ENCODE peak calls at places on chromosomes 6 and 20, in eight cellular contexts. One of them, this sample, is unnamed.
A peak's percentile ranks its signal among the peaks of the same experiment; 100 is the strongest.

GRCh38 chr6:44651604-44652003 is 264.1 kb downstream of the CDC5L start:
- DNase-seq in GM23248: no peak
- DNase-seq in PC-3: no peak
- DNase-seq in GM23338: peak; percentile 81
- DNase-seq in hepatocyte: no peak
- DNase-seq in HCT116: no peak
- DNase-seq in SK-N-SH: no peak
- DNase-seq in OCI-LY7: no peak
- DNase-seq in this sample: no peak

GRCh38 chr6:15508363-15509330 is 154.2 kb downstream of the DTNBP1 start:
- DNase-seq in GM23248: no peak
- DNase-seq in PC-3: no peak
- DNase-seq in GM23338: peak; percentile 58
- DNase-seq in hepatocyte: no peak
- DNase-seq in HCT116: no peak
- DNase-seq in SK-N-SH: no peak
- DNase-seq in OCI-LY7: no peak
- DNase-seq in this sample: no peak

GRCh38 chr6:2751871-2752270 is 1.1 kb upstream of the MYLK4 start:
- DNase-seq in GM23248: no peak
- DNase-seq in PC-3: no peak
- DNase-seq in GM23338: no peak
- DNase-seq in hepatocyte: no peak
- DNase-seq in HCT116: no peak
- DNase-seq in SK-N-SH: peak; percentile 44
- DNase-seq in OCI-LY7: no peak
- DNase-seq in this sample: no peak

GRCh38 chr6:28218312-28219248 is 6.5 kb upstream of the ZSCAN9 start:
- DNase-seq in GM23248: peak; percentile 66
- DNase-seq in PC-3: peak; percentile 60
- DNase-seq in GM23338: peak; percentile 69
- DNase-seq in hepatocyte: peak; percentile 77
- DNase-seq in HCT116: no peak
- DNase-seq in SK-N-SH: peak; percentile 93
- DNase-seq in OCI-LY7: no peak
- DNase-seq in this sample: peak; percentile 49

GRCh38 chr6:168060521-168060931 is 18.5 kb downstream of the FRMD1 start:
- DNase-seq in GM23248: peak; percentile 67
- DNase-seq in PC-3: peak; percentile 28
- DNase-seq in GM23338: peak; percentile 64
- DNase-seq in hepatocyte: peak; percentile 80
- DNase-seq in HCT116: no peak
- DNase-seq in SK-N-SH: peak; percentile 87
- DNase-seq in OCI-LY7: no peak
- DNase-seq in this sample: no peak

GRCh38 chr6:101730954-101731353 is 337.4 kb downstream of the GRIK2 start:
- DNase-seq in GM23248: peak; percentile 23
- DNase-seq in PC-3: no peak
- DNase-seq in GM23338: no peak
- DNase-seq in hepatocyte: no peak
- DNase-seq in HCT116: no peak
- DNase-seq in SK-N-SH: no peak
- DNase-seq in OCI-LY7: no peak
- DNase-seq in this sample: no peak

GRCh38 chr20:57695012-57695411 is 14.8 kb downstream of the PMEPA1 start:
- DNase-seq in GM23248: no peak
- DNase-seq in PC-3: peak; percentile 99
- DNase-seq in GM23338: no peak
- DNase-seq in hepatocyte: no peak
- DNase-seq in HCT116: peak; percentile 48
- DNase-seq in SK-N-SH: no peak
- DNase-seq in OCI-LY7: no peak
- DNase-seq in this sample: no peak

GRCh38 chr6:159307246-159307790 is 138.1 kb downstream of the FNDC1 start:
- DNase-seq in GM23248: peak; percentile 60
- DNase-seq in PC-3: no peak
- DNase-seq in GM23338: no peak
- DNase-seq in hepatocyte: no peak
- DNase-seq in HCT116: no peak
- DNase-seq in SK-N-SH: no peak
- DNase-seq in OCI-LY7: no peak
- DNase-seq in this sample: no peak

GRCh38 chr20:56358600-56359211 is at the start of gene FAM210B:
- DNase-seq in GM23248: peak; percentile 97
- DNase-seq in PC-3: peak; percentile 99
- DNase-seq in GM23338: peak; percentile 91
- DNase-seq in hepatocyte: peak; percentile 96
- DNase-seq in HCT116: peak; percentile 73
- DNase-seq in SK-N-SH: peak; percentile 99
- DNase-seq in OCI-LY7: peak; percentile 82
- DNase-seq in this sample: peak; percentile 91

GRCh38 chr6:125904871-125905270 is 51.7 kb upstream of the HINT3 start:
- DNase-seq in GM23248: peak; percentile 88
- DNase-seq in PC-3: peak; percentile 93
- DNase-seq in GM23338: no peak
- DNase-seq in hepatocyte: no peak
- DNase-seq in HCT116: no peak
- DNase-seq in SK-N-SH: no peak
- DNase-seq in OCI-LY7: no peak
- DNase-seq in this sample: no peak

GRCh38 chr6:74597266-74597665 is 608.6 kb downstream of the COL12A1 start:
- DNase-seq in GM23248: peak; percentile 59
- DNase-seq in PC-3: peak; percentile 13
- DNase-seq in GM23338: no peak
- DNase-seq in hepatocyte: no peak
- DNase-seq in HCT116: no peak
- DNase-seq in SK-N-SH: no peak
- DNase-seq in OCI-LY7: no peak
- DNase-seq in this sample: no peak

GRCh38 chr6:130697661-130698535 is 129.3 kb upstream of the SMLR1 start:
- DNase-seq in GM23248: peak; percentile 81
- DNase-seq in PC-3: peak; percentile 62
- DNase-seq in GM23338: peak; percentile 79
- DNase-seq in hepatocyte: peak; percentile 69
- DNase-seq in HCT116: peak; percentile 49
- DNase-seq in SK-N-SH: peak; percentile 10
- DNase-seq in OCI-LY7: peak; percentile 31
- DNase-seq in this sample: peak; percentile 63

GRCh38 chr6:150891886-150892485 is 26.5 kb downstream of the MTHFD1L start:
- DNase-seq in GM23248: peak; percentile 82
- DNase-seq in PC-3: peak; percentile 79
- DNase-seq in GM23338: peak; percentile 81
- DNase-seq in hepatocyte: peak; percentile 75
- DNase-seq in HCT116: peak; percentile 64
- DNase-seq in SK-N-SH: peak; percentile 53
- DNase-seq in OCI-LY7: peak; percentile 68
- DNase-seq in this sample: peak; percentile 48

GRCh38 chr6:30643656-30644055 is 3.3 kb upstream of the C6orf136 start:
- DNase-seq in GM23248: peak; percentile 3
- DNase-seq in PC-3: no peak
- DNase-seq in GM23338: no peak
- DNase-seq in hepatocyte: no peak
- DNase-seq in HCT116: no peak
- DNase-seq in SK-N-SH: no peak
- DNase-seq in OCI-LY7: no peak
- DNase-seq in this sample: no peak

GRCh38 chr20:40821438-40821837 is 132.4 kb upstream of the MAFB start:
- DNase-seq in GM23248: no peak
- DNase-seq in PC-3: no peak
- DNase-seq in GM23338: no peak
- DNase-seq in hepatocyte: no peak
- DNase-seq in HCT116: no peak
- DNase-seq in SK-N-SH: no peak
- DNase-seq in OCI-LY7: no peak
- DNase-seq in this sample: no peak

GRCh38 chr6:163485388-163485851 is 70.9 kb downstream of the QKI start:
- DNase-seq in GM23248: no peak
- DNase-seq in PC-3: no peak
- DNase-seq in GM23338: no peak
- DNase-seq in hepatocyte: no peak
- DNase-seq in HCT116: no peak
- DNase-seq in SK-N-SH: no peak
- DNase-seq in OCI-LY7: no peak
- DNase-seq in this sample: no peak

GRCh38 chr6:46015119-46015968 is at the start of gene CLIC5:
- DNase-seq in GM23248: no peak
- DNase-seq in PC-3: no peak
- DNase-seq in GM23338: peak; percentile 50
- DNase-seq in hepatocyte: peak; percentile 57
- DNase-seq in HCT116: no peak
- DNase-seq in SK-N-SH: peak; percentile 34
- DNase-seq in OCI-LY7: no peak
- DNase-seq in this sample: peak; percentile 35

GRCh38 chr20:8223096-8223870 is 91.2 kb downstream of the PLCB1 start:
- DNase-seq in GM23248: peak; percentile 75
- DNase-seq in PC-3: peak; percentile 50
- DNase-seq in GM23338: no peak
- DNase-seq in hepatocyte: no peak
- DNase-seq in HCT116: no peak
- DNase-seq in SK-N-SH: no peak
- DNase-seq in OCI-LY7: no peak
- DNase-seq in this sample: no peak

GRCh38 chr6:122007366-122007765 is 392.1 kb upstream of the HSF2 start:
- DNase-seq in GM23248: peak; percentile 8
- DNase-seq in PC-3: no peak
- DNase-seq in GM23338: peak; percentile 32
- DNase-seq in hepatocyte: peak; percentile 26
- DNase-seq in HCT116: no peak
- DNase-seq in SK-N-SH: peak; percentile 3
- DNase-seq in OCI-LY7: no peak
- DNase-seq in this sample: no peak

GRCh38 chr6:129507059-129507807 is 202.7 kb downstream of the ARHGAP18 start:
- DNase-seq in GM23248: no peak
- DNase-seq in PC-3: no peak
- DNase-seq in GM23338: no peak
- DNase-seq in hepatocyte: no peak
- DNase-seq in HCT116: no peak
- DNase-seq in SK-N-SH: no peak
- DNase-seq in OCI-LY7: no peak
- DNase-seq in this sample: no peak

GRCh38 chr20:24781061-24781980 is 167.7 kb upstream of the CST7 start:
- DNase-seq in GM23248: peak; percentile 77
- DNase-seq in PC-3: peak; percentile 68
- DNase-seq in GM23338: peak; percentile 44
- DNase-seq in hepatocyte: peak; percentile 66
- DNase-seq in HCT116: no peak
- DNase-seq in SK-N-SH: peak; percentile 71
- DNase-seq in OCI-LY7: peak; percentile 45
- DNase-seq in this sample: peak; percentile 66
- H3K27ac ChIP-seq in GM23248: no peak overlapping the region
- H3K27ac ChIP-seq in PC-3: no peak overlapping the region
- H3K27ac ChIP-seq in GM23338: no peak overlapping the region
- H3K27ac ChIP-seq in hepatocyte: no peak overlapping the region
- H3K27ac ChIP-seq in HCT116: no peak overlapping the region
- H3K27ac ChIP-seq in SK-N-SH: no peak overlapping the region
- H3K27ac ChIP-seq in OCI-LY7: no peak overlapping the region
- H3K27ac ChIP-seq in this sample: peak overlapping the region; percentile 2

DNA sequence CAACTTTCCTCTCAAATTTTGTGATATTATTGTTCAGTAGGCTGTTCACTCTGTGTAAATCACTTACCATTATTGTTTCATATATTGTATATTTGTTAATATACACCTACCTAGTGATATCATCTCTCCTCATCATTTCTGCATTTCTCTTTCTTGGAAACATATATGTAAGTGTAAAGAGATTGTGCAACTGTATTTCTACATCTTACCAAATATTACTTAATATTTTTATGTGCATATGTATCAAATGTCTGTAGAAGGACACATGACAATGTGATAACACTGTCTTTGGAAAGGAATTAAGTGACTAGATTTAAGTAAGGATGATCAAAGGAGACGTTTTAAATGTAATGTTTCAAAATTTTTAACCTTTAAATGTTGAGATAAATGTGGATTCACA is 30.2 kb downstream of the ZNF322 start:
- DNase-seq in GM23248: no peak
- DNase-seq in PC-3: no peak
- DNase-seq in GM23338: no peak
- DNase-seq in hepatocyte: no peak
- DNase-seq in HCT116: no peak
- DNase-seq in SK-N-SH: no peak
- DNase-seq in OCI-LY7: no peak
- DNase-seq in this sample: no peak
- H3K9me2 ChIP-seq in GM23248: no peaks in the 10 kb centered on the region
- H3K9me2 ChIP-seq in PC-3: no peaks in the 10 kb centered on the region
- H3K9me2 ChIP-seq in GM23338: no peaks in the 10 kb centered on the region
- H3K9me2 ChIP-seq in hepatocyte: no peaks in the 10 kb centered on the region
- H3K9me2 ChIP-seq in HCT116: no peaks in the 10 kb centered on the region
- H3K9me2 ChIP-seq in SK-N-SH: no peaks in the 10 kb centered on the region
- H3K9me2 ChIP-seq in OCI-LY7: no peaks in the 10 kb centered on the region
- H3K9me2 ChIP-seq in this sample: no peaks in the 10 kb centered on the region

GRCh38 chr6:161233986-161234620 is 39.8 kb downstream of the AGPAT4 start:
- DNase-seq in GM23248: peak; percentile 93
- DNase-seq in PC-3: peak; percentile 75
- DNase-seq in GM23338: no peak
- DNase-seq in hepatocyte: peak; percentile 76
- DNase-seq in HCT116: peak; percentile 13
- DNase-seq in SK-N-SH: peak; percentile 32
- DNase-seq in OCI-LY7: no peak
- DNase-seq in this sample: no peak
- TF ChIP-seq EZH2phosphoT487 in GM23248: no peak
- TF ChIP-seq EZH2phosphoT487 in PC-3: no peak
- TF ChIP-seq EZH2phosphoT487 in GM23338: no peak
- TF ChIP-seq EZH2phosphoT487 in hepatocyte: no peak
- TF ChIP-seq EZH2phosphoT487 in HCT116: no peak
- TF ChIP-seq EZH2phosphoT487 in SK-N-SH: no peak
- TF ChIP-seq EZH2phosphoT487 in OCI-LY7: no peak
- TF ChIP-seq EZH2phosphoT487 in this sample: no peak

GRCh38 chr20:50560867-50561266 is 50.7 kb downstream of the PTPN1 start:
- DNase-seq in GM23248: no peak
- DNase-seq in PC-3: no peak
- DNase-seq in GM23338: no peak
- DNase-seq in hepatocyte: no peak
- DNase-seq in HCT116: no peak
- DNase-seq in SK-N-SH: no peak
- DNase-seq in OCI-LY7: no peak
- DNase-seq in this sample: no peak

GRCh38 chr20:50561379-50562078 is 51.3 kb downstream of the PTPN1 start:
- DNase-seq in GM23248: peak; percentile 96
- DNase-seq in PC-3: peak; percentile 99
- DNase-seq in GM23338: no peak
- DNase-seq in hepatocyte: peak; percentile 85
- DNase-seq in HCT116: peak; percentile 95
- DNase-seq in SK-N-SH: no peak
- DNase-seq in OCI-LY7: no peak
- DNase-seq in this sample: no peak

GRCh38 chr20:50565874-50566273 is 55.7 kb downstream of the PTPN1 start:
- DNase-seq in GM23248: no peak
- DNase-seq in PC-3: no peak
- DNase-seq in GM23338: no peak
- DNase-seq in hepatocyte: no peak
- DNase-seq in HCT116: no peak
- DNase-seq in SK-N-SH: no peak
- DNase-seq in OCI-LY7: no peak
- DNase-seq in this sample: no peak

GRCh38 chr20:50562262-50562701 is 52.1 kb downstream of the PTPN1 start:
- DNase-seq in GM23248: no peak
- DNase-seq in PC-3: no peak
- DNase-seq in GM23338: no peak
- DNase-seq in hepatocyte: no peak
- DNase-seq in HCT116: no peak
- DNase-seq in SK-N-SH: no peak
- DNase-seq in OCI-LY7: no peak
- DNase-seq in this sample: no peak

GRCh38 chr20:50563133-50563944 is 53.2 kb downstream of the PTPN1 start:
- DNase-seq in GM23248: no peak
- DNase-seq in PC-3: no peak
- DNase-seq in GM23338: no peak
- DNase-seq in hepatocyte: no peak
- DNase-seq in HCT116: no peak
- DNase-seq in SK-N-SH: no peak
- DNase-seq in OCI-LY7: no peak
- DNase-seq in this sample: no peak
- H3K27ac ChIP-seq in GM23248: no peak overlapping the region
- H3K27ac ChIP-seq in PC-3: no peak overlapping the region
- H3K27ac ChIP-seq in GM23338: no peak overlapping the region
- H3K27ac ChIP-seq in hepatocyte: peak overlapping the region; percentile 43
- H3K27ac ChIP-seq in HCT116: no peak overlapping the region
- H3K27ac ChIP-seq in SK-N-SH: no peak overlapping the region
- H3K27ac ChIP-seq in OCI-LY7: no peak overlapping the region
- H3K27ac ChIP-seq in this sample: no peak overlapping the region

This sample was measured in MM.1S.